ENCODE peak calls at places on chromosome 20, in nine cellular contexts. U is nephron progenitor cell, S is left lung, H is kidney epithelial cell, I is mucosa of descending colon, W is uterus, E is AG10803, Q is suprapubic skin, R is upper lobe of left lung. F is an unnamed sample.

GRCh38 chr20:57400262-57400701 is 9.1 kb downstream of the RBM38 start:
- DNase-seq in I (peak; percentile 32), H (no peak), U (no peak), S (no peak), E (no peak), R (peak; percentile 36), Q (no peak), W (no peak), F (no peak)

GRCh38 chr20:59646487-59646886 is 42.1 kb downstream of the PHACTR3 start:
- DNase-seq in E (no peak), S (no peak), Q (no peak), W (no peak), R (no peak), I (no peak), U (no peak), H (no peak), F (no peak)

GRCh38 chr20:61904456-61904855 is 161.2 kb downstream of the TAF4 start:
- DNase-seq in W (no peak), I (no peak), U (no peak), H (no peak), E (no peak), S (no peak), R (no peak), Q (no peak), F (no peak)

GRCh38 chr20:14997791-14998190 is 660.4 kb upstream of the FLRT3 start:
- DNase-seq in U (no peak), H (peak; percentile 41), W (no peak), I (no peak), E (peak; percentile 46), Q (no peak), S (no peak), R (no peak), F (no peak)

GRCh38 chr20:58420798-58421496 is 31.9 kb downstream of the VAPB start:
- DNase-seq in W (no peak), H (peak; percentile 23), S (no peak), U (no peak), R (no peak), I (no peak), E (peak; percentile 62), Q (no peak), F (no peak)

GRCh38 chr20:23257848-23258746 is 92.5 kb upstream of the NXT1 start:
- DNase-seq in E (peak; percentile 84), H (peak; percentile 48), W (peak; percentile 40), I (no peak), U (no peak), S (no peak), R (no peak), Q (peak; percentile 48), F (no peak)

GRCh38 chr20:59151820-59152219 is 11.8 kb upstream of the ZNF831 start:
- DNase-seq in I (no peak), H (no peak), R (no peak), S (no peak), E (no peak), U (no peak), Q (no peak), W (no peak), F (no peak)

GRCh38 chr20:47356526-47357295 is at the start of gene ZMYND8:
- DNase-seq in S (peak; percentile 88), H (no peak), E (peak; percentile 89), U (peak; percentile 88), Q (peak; percentile 95), R (peak; percentile 69), I (peak; percentile 99), W (peak; percentile 88), F (peak; percentile 99)

GRCh38 chr20:11394145-11394833 is 523.4 kb upstream of the BTBD3 start:
- DNase-seq in Q (no peak), W (no peak), U (no peak), H (peak; percentile 39), R (no peak), S (no peak), E (peak; percentile 93), I (no peak), F (no peak)

GRCh38 chr20:38173237-38174156 is 8.4 kb upstream of the TGM2 start:
- DNase-seq in I (no peak), U (no peak), W (no peak), E (peak; percentile 88), R (no peak), H (peak; percentile 85), S (no peak), Q (no peak), F (no peak)

GRCh38 chr20:61630240-61630650 is 378.2 kb downstream of the CDH4 start:
- DNase-seq in S (no peak), U (no peak), E (no peak), H (no peak), R (no peak), I (no peak), Q (no peak), W (no peak), F (no peak)

GRCh38 chr20:52048365-52048764 is 143.2 kb downstream of the ZFP64 start:
- DNase-seq in U (no peak), Q (no peak), S (no peak), I (no peak), W (no peak), E (no peak), H (no peak), R (no peak), F (no peak)

GRCh38 chr20:23776067-23776771 is 25.5 kb upstream of the CST1 start:
- DNase-seq in H (no peak), U (peak; percentile 69), W (no peak), R (peak; percentile 55), S (no peak), I (no peak), E (no peak), Q (no peak), F (no peak)

GRCh38 chr20:29690274-29690673 is 1567.2 kb upstream of the DEFB115 start:
- DNase-seq in W (no peak), R (peak; percentile 64), S (no peak), H (no peak), I (no peak), Q (no peak), U (no peak), E (no peak), F (no peak)

GRCh38 chr20:18719426-18719825 is 94.2 kb upstream of the SCP2D1 start:
- DNase-seq in H (no peak), E (peak; percentile 75), R (no peak), Q (no peak), U (no peak), W (no peak), I (no peak), S (no peak), F (no peak)
- TF ChIP-seq CTCF in H (no peak), E (no peak), R (no peak), Q (no peak), U (no peak), W (no peak), I (no peak), S (no peak), F (no peak)

GRCh38 chr20:3360752-3361151 is 46.7 kb downstream of the DNAAF9 start:
- DNase-seq in U (no peak), I (no peak), H (no peak), E (no peak), Q (no peak), S (no peak), W (no peak), R (no peak), F (no peak)

GRCh38 chr20:3353646-3354045 is 53.8 kb downstream of the DNAAF9 start:
- DNase-seq in I (no peak), Q (no peak), R (no peak), U (no peak), S (no peak), E (no peak), H (no peak), W (no peak), F (no peak)

GRCh38 chr20:3364323-3365013 is 43.0 kb downstream of the DNAAF9 start:
- DNase-seq in Q (no peak), H (no peak), W (no peak), S (no peak), R (no peak), I (no peak), E (peak; percentile 42), U (no peak), F (no peak)

GRCh38 chr20:3354247-3354646 is 53.2 kb downstream of the DNAAF9 start:
- DNase-seq in S (no peak), R (no peak), Q (no peak), U (no peak), E (no peak), W (no peak), H (no peak), I (no peak), F (no peak)

GRCh38 chr20:3358676-3359340 is 48.7 kb downstream of the DNAAF9 start:
- DNase-seq in H (no peak), U (no peak), R (no peak), S (no peak), E (no peak), W (no peak), I (no peak), Q (no peak), F (no peak)
- TF ChIP-seq CTCF in H (no peak), U (no peak), R (no peak), S (no peak), E (no peak), W (no peak), I (no peak), Q (no peak), F (no peak)

DNA sequence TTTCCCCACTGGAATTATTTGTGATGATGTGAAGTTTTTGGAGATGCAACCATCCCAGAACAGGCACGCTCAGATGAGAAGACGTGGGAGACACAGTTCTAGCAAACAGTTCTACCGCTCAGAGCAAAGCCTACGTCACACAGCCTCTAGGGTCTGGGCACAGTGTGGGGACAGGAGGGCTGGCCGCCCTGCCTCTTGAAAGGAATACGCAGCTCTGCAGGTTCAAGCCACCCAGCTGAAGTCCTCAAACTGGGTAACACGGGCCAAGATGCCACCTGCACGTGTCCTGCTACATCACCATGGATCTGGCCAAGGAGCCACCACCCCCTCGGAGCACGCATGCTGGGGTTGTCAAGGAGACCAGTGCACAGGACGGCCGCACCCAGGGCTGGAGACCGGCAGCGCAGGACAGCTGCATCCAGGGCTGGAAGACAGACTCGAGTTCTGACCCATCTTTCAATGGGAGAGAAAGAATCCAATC is 75.0 kb downstream of the NOL4L start:
- DNase-seq in W (no peak), E (no peak), S (peak; percentile 26), Q (no peak), I (no peak), U (no peak), R (peak; percentile 69), H (no peak), F (no peak)
- TF ChIP-seq CTCF in W (no peak), E (no peak), S (no peak), Q (no peak), I (no peak), U (no peak), R (no peak), H (no peak), F (no peak)

DNA sequence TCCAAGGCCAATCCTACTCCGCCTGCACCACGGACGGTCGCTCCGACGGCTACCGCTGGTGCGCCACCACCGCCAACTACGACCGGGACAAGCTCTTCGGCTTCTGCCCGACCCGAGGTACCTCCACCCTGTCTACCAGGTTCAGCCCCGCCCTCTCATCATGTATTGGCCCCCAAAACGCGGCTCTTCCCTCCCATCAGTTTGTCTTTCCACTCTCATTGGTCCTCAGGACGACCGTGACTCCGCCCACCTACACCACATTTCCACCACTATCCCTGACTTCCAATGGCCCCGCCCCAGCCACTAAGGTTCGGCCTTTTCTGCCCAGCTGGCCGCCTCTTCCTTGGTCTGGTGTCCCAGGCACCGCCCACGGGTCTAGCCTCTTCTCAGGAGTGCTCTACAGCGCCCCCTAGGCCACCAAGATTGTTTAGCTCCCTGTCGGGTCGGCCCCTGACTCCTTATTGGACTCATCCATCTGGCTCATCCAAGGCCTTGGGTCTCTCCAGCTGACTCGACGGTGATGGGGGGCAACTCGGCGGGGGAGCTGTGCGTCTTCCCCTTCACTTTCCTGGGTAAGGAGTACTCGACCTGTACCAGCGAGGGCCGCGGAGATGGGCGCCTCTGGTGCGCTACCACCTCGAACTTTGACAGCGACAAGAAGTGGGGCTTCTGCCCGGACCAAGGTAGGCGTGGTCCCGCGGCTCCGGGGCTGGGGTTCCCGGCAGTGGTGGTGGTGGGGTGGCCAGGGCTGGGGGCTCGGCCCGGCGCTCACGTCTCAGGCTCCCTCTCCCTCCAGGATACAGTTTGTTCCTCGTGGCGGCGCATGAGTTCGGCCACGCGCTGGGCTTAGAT is 3.1 kb downstream of the MMP9 start:
- DNase-seq in U (peak; percentile 40), H (no peak), R (peak; percentile 79), I (peak; percentile 62), S (peak; percentile 77), E (peak; percentile 10), W (no peak), Q (no peak), F (no peak)
- TF ChIP-seq CTCF in U (peak; percentile 7), H (peak; percentile 38), R (peak; percentile 55), I (no peak), S (no peak), E (peak; percentile 9), W (no peak), Q (peak; percentile 17), F (peak; percentile 36)